ENCODE peak calls at places on chromosomes 11 and 22, in four cellular contexts. F is K562, U is HepG2, H is GM12878. W is an unnamed sample.

GRCh38 chr11:11332141-11332710 is 20.8 kb downstream of the CSNK2A3 start:
- DNase-seq in H (no peak), U (no peak), F (no peak), W (no peak)

GRCh38 chr11:106420686-106421085 is 343.2 kb downstream of the AASDHPPT start:
- DNase-seq in F (no peak), H (no peak), U (no peak), W (no peak)

GRCh38 chr22:48277868-48278581 is 1515.6 kb downstream of the TBC1D22A start:
- DNase-seq in F (no peak), U (no peak), H (no peak), W (no peak)

GRCh38 chr11:123137496-123138270 is 57.4 kb downstream of the CLMP start:
- DNase-seq in U (no peak), H (no peak), F (no peak), W (no peak)

GRCh38 chr11:105609832-105610781 is at the start of gene GRIA4:
- DNase-seq in U (no peak), F (no peak), H (no peak), W (no peak)

GRCh38 chr22:42797021-42797420 is 60.1 kb downstream of the ARFGAP3 start:
- DNase-seq in F (no peak), U (no peak), H (no peak), W (no peak)

GRCh38 chr11:56748597-56748996 is at the start of gene OR9G4:
- DNase-seq in H (no peak), F (no peak), U (no peak), W (no peak)

GRCh38 chr11:15258433-15259350 is 144.0 kb downstream of the INSC start:
- DNase-seq in H (no peak), F (no peak), U (peak; percentile 62), W (peak; percentile 65)

GRCh38 chr22:43884600-43885318 is 7.1 kb downstream of the PNPLA5 start:
- DNase-seq in H (peak; percentile 33), F (peak; percentile 75), U (no peak), W (peak; percentile 83)

GRCh38 chr11:20564811-20565210 is 34.6 kb upstream of the SLC6A5 start:
- DNase-seq in F (no peak), U (no peak), H (no peak), W (no peak)

GRCh38 chr11:116776522-116776984 is 3.8 kb upstream of the BUD13 start:
- DNase-seq in H (no peak), F (no peak), U (no peak), W (no peak)

GRCh38 chr22:37377927-37378326 is 49.4 kb downstream of the ELFN2 start:
- DNase-seq in U (no peak), F (no peak), H (no peak), W (no peak)

GRCh38 chr22:37381489-37381888 is 45.8 kb downstream of the ELFN2 start:
- DNase-seq in F (no peak), U (no peak), H (no peak), W (no peak)

GRCh38 chr22:37379716-37380115 is 47.6 kb downstream of the ELFN2 start:
- DNase-seq in F (no peak), U (no peak), H (no peak), W (no peak)

GRCh38 chr22:37379085-37379484 is 48.2 kb downstream of the ELFN2 start:
- DNase-seq in H (no peak), U (no peak), F (no peak), W (no peak)

GRCh38 chr22:37378642-37379058 is 48.6 kb downstream of the ELFN2 start:
- DNase-seq in H (no peak), F (no peak), U (no peak), W (no peak)
- TF ChIP-seq FOXK2 in H (no peak), F (no peak), U (no peak), W (no peak)

GRCh38 chr22:41697126-41697775 is 2.1 kb upstream of the MEI1 start:
- DNase-seq in U (peak; percentile 81), H (peak; percentile 57), F (peak; percentile 82), W (peak; percentile 90)

GRCh38 chr22:41696714-41697113 is 2.6 kb upstream of the MEI1 start:
- DNase-seq in U (no peak), H (no peak), F (no peak), W (no peak)

GRCh38 chr22:41700105-41700358 is 729 bp downstream of the MEI1 start:
- DNase-seq in H (no peak), F (no peak), U (no peak), W (no peak)

GRCh38 chr22:41702763-41703162 is 3.5 kb downstream of the MEI1 start:
- DNase-seq in H (no peak), F (no peak), U (no peak), W (no peak)

DNA sequence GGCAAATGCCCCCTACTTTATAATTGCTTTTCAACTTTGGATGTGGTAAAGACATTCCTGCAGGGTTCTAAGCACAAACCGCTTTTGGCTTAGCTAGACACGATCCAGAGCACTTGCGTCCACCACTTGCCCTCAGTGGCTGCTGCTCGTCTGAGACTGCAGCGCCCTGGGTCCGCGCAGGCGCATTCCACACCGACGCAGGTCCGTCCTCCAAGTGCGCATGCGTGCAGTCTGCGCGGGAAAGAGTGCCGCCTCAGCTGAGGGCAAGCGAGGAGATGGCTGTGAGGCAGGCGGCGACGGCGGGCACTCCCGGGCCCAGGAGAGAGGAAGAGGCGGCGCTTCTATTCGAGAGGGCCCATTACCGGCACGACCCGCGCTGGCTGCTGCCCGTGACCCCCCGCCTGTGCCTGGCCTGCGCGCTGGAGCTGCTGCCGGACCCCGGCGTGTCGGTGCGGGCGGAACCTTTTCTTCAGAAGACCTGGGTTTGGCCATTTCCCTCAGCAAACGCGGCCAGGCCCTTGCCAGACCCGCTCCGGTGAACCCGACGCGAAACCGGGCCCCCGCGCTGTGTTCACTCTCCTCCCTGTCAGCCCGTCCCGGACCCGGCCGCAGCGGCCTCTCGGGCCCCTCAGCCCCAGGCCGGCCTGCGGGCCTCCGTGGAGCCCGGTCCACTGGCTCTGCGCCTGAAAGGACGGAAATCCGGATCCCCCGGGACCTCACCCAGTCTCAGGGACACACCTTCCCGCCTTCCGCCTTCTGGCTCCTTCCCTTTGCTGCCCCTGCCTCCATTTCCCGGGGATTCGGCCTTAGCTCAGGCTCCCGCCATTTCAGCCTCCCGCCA is at the start of gene MEI1:
- DNase-seq in U (no peak), H (peak; percentile 57), F (no peak), W (no peak)
- TF ChIP-seq TARDBP in U (no peak), H (no peak), F (no peak), W (no peak)

GRCh38 chr11:110827276-110827675 is 115.0 kb upstream of the ARHGAP20 start:
- DNase-seq in H (no peak), U (no peak), F (no peak), W (no peak)
- TF ChIP-seq FOXK2 in H (no peak), U (no peak), F (no peak), W (no peak)

GRCh38 chr11:120327311-120327710 is 2.2 kb downstream of the TLCD5 start:
- DNase-seq in H (no peak), U (no peak), F (no peak), W (no peak)

GRCh38 chr11:120324932-120325810 is at the start of gene TLCD5:
- DNase-seq in F (peak; percentile 71), U (peak; percentile 53), H (no peak), W (peak; percentile 77)

GRCh38 chr11:120326228-120326627 is 1.1 kb downstream of the TLCD5 start:
- DNase-seq in U (peak; percentile 30), F (no peak), H (no peak), W (no peak)

GRCh38 chr11:120329556-120329955 is 4.5 kb downstream of the TLCD5 start:
- DNase-seq in H (no peak), U (no peak), F (no peak), W (no peak)

DNA sequence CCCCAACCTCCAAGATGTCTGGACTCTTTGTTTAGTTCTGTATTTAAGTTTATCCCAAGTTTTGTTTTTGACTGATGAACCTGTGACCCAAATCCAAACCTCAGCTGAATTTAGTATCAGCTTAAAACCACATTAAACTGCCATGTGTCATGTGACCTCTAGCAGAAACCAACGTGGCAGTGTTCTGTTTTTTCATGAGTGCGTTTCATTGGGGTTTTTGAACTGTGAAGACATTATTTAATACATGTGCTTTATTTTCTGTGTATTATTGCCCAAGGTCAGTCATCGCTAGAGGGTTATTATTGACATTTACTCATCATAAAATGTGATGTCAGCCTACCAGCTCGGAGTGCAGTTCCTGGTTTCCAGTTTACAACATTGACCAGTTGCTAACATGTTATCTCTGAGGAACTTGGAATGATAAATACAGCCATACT is 1.8 kb downstream of the TLCD5 start:
- DNase-seq in H (no peak), U (no peak), F (no peak), W (no peak)
- TF ChIP-seq TARDBP in H (no peak), U (no peak), F (no peak), W (no peak)

W was measured in HEK293T.